ENCODE peak calls at places on chromosome 12, in ten cellular contexts. V is activated CD8-positive, alpha-beta memory T cell treated with anti-CD3 and anti-CD28 coated beads, Interleukin-2, amount 10 ng/mL, durations not matched to agents 7 days and 5 days; J is CD4-positive, alpha-beta T cell; I is cerebellar cortex; S is activated CD4-positive, alpha-beta T cell treated with anti-CD3 and anti-CD28 coated beads, Interleukin-2, amount 50 U/mL, for 48 hours; R is heart left ventricle; L is adipocyte; D is HTR-8/SVneo; P is A549; B is germinal center. G is an unnamed sample.

GRCh38 chr12:65788912-65789311 is 35.4 kb upstream of the HMGA2 start:
- DNase-seq in V (no peak), J (no peak), I (no peak), S (no peak), R (no peak), L (no peak), D (no peak), P (no peak), B (no peak), G (no peak)

GRCh38 chr12:130649646-130650045 is 66.5 kb downstream of the RIMBP2 start:
- DNase-seq in V (no peak), J (no peak), I (no peak), S (no peak), R (no peak), L (no peak), D (no peak), P (no peak), B (no peak), G (no peak)

GRCh38 chr12:110585231-110585799 is 2.2 kb upstream of the PPTC7 start:
- DNase-seq in V (peak), J (no peak), I (peak), S (peak), R (no peak), L (peak), D (no peak), P (no peak), B (no peak), G (peak)

GRCh38 chr12:101064721-101065120 is 145.3 kb downstream of the SLC5A8 start:
- DNase-seq in V (no peak), J (no peak), I (no peak), S (no peak), R (no peak), L (no peak), D (no peak), P (no peak), B (no peak), G (no peak)

GRCh38 chr12:52217223-52217622 is 15.8 kb upstream of the KRT7 start:
- DNase-seq in V (no peak), J (no peak), I (no peak), S (no peak), R (peak), L (no peak), D (no peak), P (peak), B (no peak), G (peak)

GRCh38 chr12:46221255-46222128 is 47.4 kb downstream of the SLC38A1 start:
- DNase-seq in V (no peak), J (no peak), I (no peak), S (no peak), R (no peak), L (peak), D (no peak), P (no peak), B (no peak), G (peak)

GRCh38 chr12:1845010-1845409 is 24.6 kb downstream of the LRTM2 start:
- DNase-seq in V (no peak), J (no peak), I (no peak), S (no peak), R (no peak), L (no peak), D (no peak), P (no peak), B (no peak), G (no peak)

GRCh38 chr12:132154341-132154761 is 10.1 kb downstream of the NOC4L start:
- DNase-seq in V (no peak), J (no peak), I (no peak), S (no peak), R (no peak), L (no peak), D (no peak), P (no peak), B (no peak), G (no peak)

GRCh38 chr12:79891506-79892162 is 43.3 kb downstream of the PPP1R12A start:
- DNase-seq in V (no peak), J (no peak), I (peak), S (no peak), R (no peak), L (no peak), D (no peak), P (no peak), B (no peak), G (no peak)

GRCh38 chr12:99390707-99391106 is 256.8 kb upstream of the GARIN6 start:
- DNase-seq in V (no peak), J (no peak), I (peak), S (no peak), R (no peak), L (no peak), D (peak), P (peak), B (no peak), G (peak)

GRCh38 chr12:71900091-71900490 is 38.6 kb upstream of the TPH2 start:
- DNase-seq in V (no peak), J (no peak), I (no peak), S (no peak), R (no peak), L (peak), D (peak), P (peak), B (no peak), G (peak)

GRCh38 chr12:19945559-19946485 is 422.5 kb upstream of the PDE3A start:
- DNase-seq in V (no peak), J (no peak), I (no peak), S (no peak), R (no peak), L (peak), D (peak), P (peak), B (no peak), G (peak)

GRCh38 chr12:13293086-13293485 is 96.6 kb downstream of the EMP1 start:
- DNase-seq in V (no peak), J (no peak), I (no peak), S (no peak), R (no peak), L (peak), D (no peak), P (no peak), B (no peak), G (peak)

GRCh38 chr12:13182881-13183280 is 13.6 kb upstream of the EMP1 start:
- DNase-seq in V (no peak), J (no peak), I (no peak), S (no peak), R (no peak), L (no peak), D (no peak), P (no peak), B (no peak), G (no peak)

GRCh38 chr12:54030889-54031860 is 1.7 kb upstream of the HOXC5 start:
- DNase-seq in V (no peak), J (no peak), I (no peak), S (no peak), R (no peak), L (peak), D (no peak), P (no peak), B (no peak), G (no peak)

GRCh38 chr12:43758247-43758727 is 303 bp downstream of the PUS7L start:
- DNase-seq in V (no peak), J (no peak), I (no peak), S (no peak), R (peak), L (peak), D (peak), P (no peak), B (no peak), G (peak)

GRCh38 chr12:112546996-112547395 is 128.2 kb downstream of the PTPN11 start:
- DNase-seq in V (no peak), J (no peak), I (no peak), S (no peak), R (no peak), L (no peak), D (no peak), P (no peak), B (no peak), G (no peak)

GRCh38 chr12:118120579-118121363 is 15.2 kb upstream of the PEBP1 start:
- DNase-seq in V (peak), J (peak), I (peak), S (peak), R (peak), L (peak), D (peak), P (peak), B (peak), G (peak)

GRCh38 chr12:9750276-9751203 is 10.2 kb downstream of the CD69 start:
- DNase-seq in V (peak), J (peak), I (peak), S (peak), R (peak), L (peak), D (peak), P (peak), B (peak), G (peak)

G was measured in renal cortical epithelial cell.